ENCODE peak calls at places on chromosomes 1 and 21, in seven cellular contexts. One of them, this sample, is unnamed.

GRCh38 chr1:46288485-46289133 is 14.8 kb downstream of the LRRC41 start:
- DNase-seq in heart right ventricle: no peak
- DNase-seq in CD8-positive, alpha-beta T cell: no peak
- DNase-seq in IMR-90: peak; percentile 77
- DNase-seq in ovary: no peak
- DNase-seq in DND-41: no peak
- DNase-seq in fibroblast of lung: peak; percentile 72
- DNase-seq in this sample: no peak

GRCh38 chr1:63779338-63779819 is 5.6 kb downstream of the ROR1 start:
- DNase-seq in heart right ventricle: no peak
- DNase-seq in CD8-positive, alpha-beta T cell: no peak
- DNase-seq in IMR-90: peak; percentile 75
- DNase-seq in ovary: no peak
- DNase-seq in DND-41: no peak
- DNase-seq in fibroblast of lung: no peak
- DNase-seq in this sample: no peak

GRCh38 chr1:234280500-234280899 is 92.8 kb upstream of the COA6 start:
- DNase-seq in heart right ventricle: no peak
- DNase-seq in CD8-positive, alpha-beta T cell: no peak
- DNase-seq in IMR-90: no peak
- DNase-seq in ovary: no peak
- DNase-seq in DND-41: no peak
- DNase-seq in fibroblast of lung: no peak
- DNase-seq in this sample: no peak

GRCh38 chr1:47865881-47866535 is 131.2 kb downstream of the TRABD2B start:
- DNase-seq in heart right ventricle: no peak
- DNase-seq in CD8-positive, alpha-beta T cell: no peak
- DNase-seq in IMR-90: no peak
- DNase-seq in ovary: no peak
- DNase-seq in DND-41: no peak
- DNase-seq in fibroblast of lung: no peak
- DNase-seq in this sample: no peak

GRCh38 chr1:1924378-1924777 is 5.3 kb upstream of the TMEM52 start:
- DNase-seq in heart right ventricle: no peak
- DNase-seq in CD8-positive, alpha-beta T cell: no peak
- DNase-seq in IMR-90: no peak
- DNase-seq in ovary: no peak
- DNase-seq in DND-41: no peak
- DNase-seq in fibroblast of lung: no peak
- DNase-seq in this sample: no peak

GRCh38 chr21:34885636-34886553 is 163.2 kb downstream of the RUNX1 start:
- DNase-seq in heart right ventricle: no peak
- DNase-seq in CD8-positive, alpha-beta T cell: peak; percentile 28
- DNase-seq in IMR-90: no peak
- DNase-seq in ovary: peak; percentile 55
- DNase-seq in DND-41: peak; percentile 33
- DNase-seq in fibroblast of lung: no peak
- DNase-seq in this sample: no peak

GRCh38 chr1:30586671-30587070 is 136.7 kb downstream of the MATN1 start:
- DNase-seq in heart right ventricle: no peak
- DNase-seq in CD8-positive, alpha-beta T cell: no peak
- DNase-seq in IMR-90: no peak
- DNase-seq in ovary: no peak
- DNase-seq in DND-41: no peak
- DNase-seq in fibroblast of lung: no peak
- DNase-seq in this sample: no peak

GRCh38 chr1:27634166-27634981 is 611 bp downstream of the FGR start:
- DNase-seq in heart right ventricle: peak; percentile 69
- DNase-seq in CD8-positive, alpha-beta T cell: peak; percentile 43
- DNase-seq in IMR-90: no peak
- DNase-seq in ovary: no peak
- DNase-seq in DND-41: peak; percentile 70
- DNase-seq in fibroblast of lung: peak; percentile 11
- DNase-seq in this sample: peak; percentile 61

GRCh38 chr1:8551057-8551456 is 233.1 kb downstream of the SLC45A1 start:
- DNase-seq in heart right ventricle: no peak
- DNase-seq in CD8-positive, alpha-beta T cell: no peak
- DNase-seq in IMR-90: no peak
- DNase-seq in ovary: no peak
- DNase-seq in DND-41: no peak
- DNase-seq in fibroblast of lung: no peak
- DNase-seq in this sample: no peak
- H3K4me3 ChIP-seq in heart right ventricle: no peak overlapping the region
- H3K4me3 ChIP-seq in CD8-positive, alpha-beta T cell: no peak overlapping the region
- H3K4me3 ChIP-seq in IMR-90: no peak overlapping the region
- H3K4me3 ChIP-seq in ovary: no peak overlapping the region
- H3K4me3 ChIP-seq in DND-41: no peak overlapping the region
- H3K4me3 ChIP-seq in fibroblast of lung: no peak overlapping the region
- H3K4me3 ChIP-seq in this sample: no peak overlapping the region

GRCh38 chr1:107056426-107057196 is at the start of gene PRMT6:
- DNase-seq in heart right ventricle: peak; percentile 87
- DNase-seq in CD8-positive, alpha-beta T cell: peak; percentile 83
- DNase-seq in IMR-90: peak; percentile 70
- DNase-seq in ovary: peak; percentile 89
- DNase-seq in DND-41: peak; percentile 92
- DNase-seq in fibroblast of lung: peak; percentile 73
- DNase-seq in this sample: peak; percentile 90
- TF ChIP-seq CTCF in heart right ventricle: no peak
- TF ChIP-seq CTCF in CD8-positive, alpha-beta T cell: no peak
- TF ChIP-seq CTCF in IMR-90: peak; percentile 4
- TF ChIP-seq CTCF in ovary: no peak
- TF ChIP-seq CTCF in DND-41: peak; percentile 29
- TF ChIP-seq CTCF in fibroblast of lung: no peak
- TF ChIP-seq CTCF in this sample: no peak

DNA sequence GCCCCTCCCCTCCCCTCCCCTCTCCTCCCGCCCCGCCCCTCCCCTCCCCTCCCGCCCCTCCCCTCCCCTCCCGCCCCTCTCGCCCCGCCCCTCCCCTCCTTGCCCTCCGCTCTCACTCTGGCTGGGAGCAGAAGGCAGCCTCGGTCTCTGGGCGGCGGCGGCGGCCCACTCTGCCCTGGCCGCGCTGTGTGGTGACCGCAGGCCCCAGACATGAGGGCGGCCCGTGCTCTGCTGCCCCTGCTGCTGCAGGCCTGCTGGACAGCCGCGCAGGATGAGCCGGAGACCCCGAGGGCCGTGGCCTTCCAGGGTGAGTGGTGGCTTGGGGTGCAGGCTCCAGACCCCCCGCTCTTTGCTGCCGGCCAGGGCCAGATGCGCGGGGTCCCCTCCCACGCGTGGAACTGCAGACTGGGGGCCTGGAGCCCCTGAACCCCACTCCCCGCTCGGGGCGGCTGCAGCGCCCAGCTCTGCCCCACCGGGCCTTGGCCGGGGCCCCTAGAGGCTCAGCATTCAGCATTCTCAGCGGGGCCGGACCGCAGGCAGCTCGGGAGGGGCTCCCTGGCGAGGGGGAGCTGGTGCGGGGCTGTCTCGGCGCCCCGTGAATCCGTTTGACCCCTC is at the start of gene COL6A1:
- DNase-seq in heart right ventricle: peak; percentile 75
- DNase-seq in CD8-positive, alpha-beta T cell: no peak
- DNase-seq in IMR-90: peak; percentile 66
- DNase-seq in ovary: peak; percentile 84
- DNase-seq in DND-41: no peak
- DNase-seq in fibroblast of lung: peak; percentile 66
- DNase-seq in this sample: no peak
- H3K4me3 ChIP-seq in heart right ventricle: peak within 1 kb of the TSS; percentile 99
- H3K4me3 ChIP-seq in CD8-positive, alpha-beta T cell: peak within 1 kb of the TSS; percentile 54
- H3K4me3 ChIP-seq in IMR-90: peak within 1 kb of the TSS; percentile 95
- H3K4me3 ChIP-seq in ovary: peak within 1 kb of the TSS; percentile 99
- H3K4me3 ChIP-seq in DND-41: peak within 1 kb of the TSS; percentile 51
- H3K4me3 ChIP-seq in fibroblast of lung: peak within 1 kb of the TSS; percentile 99
- H3K4me3 ChIP-seq in this sample: no peak within 1 kb of the TSS

GRCh38 chr1:201883266-201883665 is 5.4 kb upstream of the SHISA4 start:
- DNase-seq in heart right ventricle: no peak
- DNase-seq in CD8-positive, alpha-beta T cell: no peak
- DNase-seq in IMR-90: no peak
- DNase-seq in ovary: no peak
- DNase-seq in DND-41: no peak
- DNase-seq in fibroblast of lung: no peak
- DNase-seq in this sample: no peak

GRCh38 chr1:201881617-201882016 is 7.1 kb upstream of the SHISA4 start:
- DNase-seq in heart right ventricle: no peak
- DNase-seq in CD8-positive, alpha-beta T cell: no peak
- DNase-seq in IMR-90: no peak
- DNase-seq in ovary: no peak
- DNase-seq in DND-41: no peak
- DNase-seq in fibroblast of lung: no peak
- DNase-seq in this sample: no peak

GRCh38 chr1:201880928-201881571 is 7.6 kb upstream of the SHISA4 start:
- DNase-seq in heart right ventricle: no peak
- DNase-seq in CD8-positive, alpha-beta T cell: no peak
- DNase-seq in IMR-90: no peak
- DNase-seq in ovary: no peak
- DNase-seq in DND-41: no peak
- DNase-seq in fibroblast of lung: no peak
- DNase-seq in this sample: no peak

GRCh38 chr1:201883786-201884185 is 4.9 kb upstream of the SHISA4 start:
- DNase-seq in heart right ventricle: peak; percentile 42
- DNase-seq in CD8-positive, alpha-beta T cell: no peak
- DNase-seq in IMR-90: peak; percentile 43
- DNase-seq in ovary: peak; percentile 72
- DNase-seq in DND-41: no peak
- DNase-seq in fibroblast of lung: peak; percentile 60
- DNase-seq in this sample: peak; percentile 10

GRCh38 chr1:201882665-201883132 is 6.0 kb upstream of the SHISA4 start:
- DNase-seq in heart right ventricle: no peak
- DNase-seq in CD8-positive, alpha-beta T cell: no peak
- DNase-seq in IMR-90: peak; percentile 87
- DNase-seq in ovary: no peak
- DNase-seq in DND-41: no peak
- DNase-seq in fibroblast of lung: peak; percentile 87
- DNase-seq in this sample: peak; percentile 47
- TF ChIP-seq CTCF in heart right ventricle: no peak
- TF ChIP-seq CTCF in CD8-positive, alpha-beta T cell: no peak
- TF ChIP-seq CTCF in IMR-90: peak; percentile 37
- TF ChIP-seq CTCF in ovary: no peak
- TF ChIP-seq CTCF in DND-41: no peak
- TF ChIP-seq CTCF in fibroblast of lung: no peak
- TF ChIP-seq CTCF in this sample: peak; percentile 18

GRCh38 chr1:61084560-61084991 is 2.2 kb downstream of the NFIA start:
- DNase-seq in heart right ventricle: no peak
- DNase-seq in CD8-positive, alpha-beta T cell: no peak
- DNase-seq in IMR-90: no peak
- DNase-seq in ovary: no peak
- DNase-seq in DND-41: no peak
- DNase-seq in fibroblast of lung: no peak
- DNase-seq in this sample: no peak
- H3K4me3 ChIP-seq in heart right ventricle: peak overlapping the region; percentile 86
- H3K4me3 ChIP-seq in CD8-positive, alpha-beta T cell: no peak overlapping the region
- H3K4me3 ChIP-seq in IMR-90: no peak overlapping the region
- H3K4me3 ChIP-seq in ovary: peak overlapping the region; percentile 71
- H3K4me3 ChIP-seq in DND-41: no peak overlapping the region
- H3K4me3 ChIP-seq in fibroblast of lung: peak overlapping the region; percentile 60
- H3K4me3 ChIP-seq in this sample: no peak overlapping the region

DNA sequence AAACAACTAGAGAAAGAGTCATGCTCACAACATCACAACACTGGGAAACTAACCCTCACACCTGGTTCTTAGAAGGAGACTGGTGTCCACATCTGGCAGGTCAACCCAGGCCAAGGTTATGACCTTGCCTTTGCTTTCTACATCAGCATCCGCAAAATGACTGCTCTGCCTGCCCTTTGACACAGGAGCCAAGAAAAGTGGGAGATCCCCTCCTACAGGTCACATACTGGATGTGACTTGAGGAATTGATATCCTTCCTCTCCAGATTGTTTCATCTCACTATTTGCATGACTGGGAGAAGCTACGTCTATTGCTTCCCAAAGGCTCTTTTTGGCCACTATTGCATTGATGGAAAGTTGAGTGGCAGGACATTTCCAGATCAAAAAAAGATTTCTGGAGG is 115.5 kb downstream of the MIS18A start:
- DNase-seq in heart right ventricle: no peak
- DNase-seq in CD8-positive, alpha-beta T cell: no peak
- DNase-seq in IMR-90: no peak
- DNase-seq in ovary: no peak
- DNase-seq in DND-41: no peak
- DNase-seq in fibroblast of lung: no peak
- DNase-seq in this sample: no peak
- TF ChIP-seq CTCF in heart right ventricle: no peak
- TF ChIP-seq CTCF in CD8-positive, alpha-beta T cell: no peak
- TF ChIP-seq CTCF in IMR-90: no peak
- TF ChIP-seq CTCF in ovary: no peak
- TF ChIP-seq CTCF in DND-41: no peak
- TF ChIP-seq CTCF in fibroblast of lung: no peak
- TF ChIP-seq CTCF in this sample: no peak

GRCh38 chr1:248858096-248858890 is 592 bp downstream of the ZNF692 start:
- DNase-seq in heart right ventricle: peak; percentile 48
- DNase-seq in CD8-positive, alpha-beta T cell: no peak
- DNase-seq in IMR-90: peak; percentile 64
- DNase-seq in ovary: peak; percentile 75
- DNase-seq in DND-41: peak; percentile 60
- DNase-seq in fibroblast of lung: peak; percentile 69
- DNase-seq in this sample: peak; percentile 75

GRCh38 chr1:248857749-248858095 is 1.2 kb downstream of the ZNF692 start:
- DNase-seq in heart right ventricle: no peak
- DNase-seq in CD8-positive, alpha-beta T cell: no peak
- DNase-seq in IMR-90: no peak
- DNase-seq in ovary: no peak
- DNase-seq in DND-41: no peak
- DNase-seq in fibroblast of lung: no peak
- DNase-seq in this sample: no peak

GRCh38 chr1:248857201-248857600 is 1.7 kb downstream of the ZNF692 start:
- DNase-seq in heart right ventricle: no peak
- DNase-seq in CD8-positive, alpha-beta T cell: no peak
- DNase-seq in IMR-90: no peak
- DNase-seq in ovary: no peak
- DNase-seq in DND-41: no peak
- DNase-seq in fibroblast of lung: no peak
- DNase-seq in this sample: no peak

GRCh38 chr1:248855580-248855979 is 3.3 kb downstream of the ZNF692 start:
- DNase-seq in heart right ventricle: no peak
- DNase-seq in CD8-positive, alpha-beta T cell: no peak
- DNase-seq in IMR-90: no peak
- DNase-seq in ovary: no peak
- DNase-seq in DND-41: no peak
- DNase-seq in fibroblast of lung: no peak
- DNase-seq in this sample: no peak

GRCh38 chr1:248856176-248856575 is 2.7 kb downstream of the ZNF692 start:
- DNase-seq in heart right ventricle: no peak
- DNase-seq in CD8-positive, alpha-beta T cell: no peak
- DNase-seq in IMR-90: no peak
- DNase-seq in ovary: no peak
- DNase-seq in DND-41: no peak
- DNase-seq in fibroblast of lung: no peak
- DNase-seq in this sample: no peak
- H3K4me3 ChIP-seq in heart right ventricle: no peak overlapping the region
- H3K4me3 ChIP-seq in CD8-positive, alpha-beta T cell: no peak overlapping the region
- H3K4me3 ChIP-seq in IMR-90: no peak overlapping the region
- H3K4me3 ChIP-seq in ovary: no peak overlapping the region
- H3K4me3 ChIP-seq in DND-41: no peak overlapping the region
- H3K4me3 ChIP-seq in fibroblast of lung: no peak overlapping the region
- H3K4me3 ChIP-seq in this sample: no peak overlapping the region

GRCh38 chr1:76140227-76140626 is 65.7 kb downstream of the ST6GALNAC3 start:
- DNase-seq in heart right ventricle: no peak
- DNase-seq in CD8-positive, alpha-beta T cell: no peak
- DNase-seq in IMR-90: no peak
- DNase-seq in ovary: no peak
- DNase-seq in DND-41: no peak
- DNase-seq in fibroblast of lung: no peak
- DNase-seq in this sample: no peak
- TF ChIP-seq CTCF in heart right ventricle: no peak
- TF ChIP-seq CTCF in CD8-positive, alpha-beta T cell: no peak
- TF ChIP-seq CTCF in IMR-90: no peak
- TF ChIP-seq CTCF in ovary: no peak
- TF ChIP-seq CTCF in DND-41: no peak
- TF ChIP-seq CTCF in fibroblast of lung: no peak
- TF ChIP-seq CTCF in this sample: no peak

This sample was measured in GM12865.